ENCODE peak calls at places on chromosomes 1 and 21, in four cellular contexts. N is SJCRH30, A is SK-N-SH, L is dorsolateral prefrontal cortex. M is an unnamed sample.
A peak's percentile ranks its signal among the peaks of the same experiment; 100 is the strongest.

GRCh38 chr1:185693654-185694053 is 40.5 kb upstream of the HMCN1 start:
- DNase-seq in N (peak; percentile 5), A (no peak), L (no peak), M (no peak)

GRCh38 chr1:67355745-67356424 is 48.2 kb downstream of the IL12RB2 start:
- DNase-seq in N (no peak), A (no peak), L (no peak), M (peak; percentile 83)

GRCh38 chr1:155454096-155454495 is 108.5 kb downstream of the ASH1L start:
- DNase-seq in N (no peak), A (no peak), L (no peak), M (no peak)

GRCh38 chr1:227635596-227635995 is 72.2 kb downstream of the ZNF678 start:
- DNase-seq in N (no peak), A (no peak), L (no peak), M (no peak)

GRCh38 chr21:33578959-33579542 is 9.4 kb downstream of the DONSON start:
- DNase-seq in N (no peak), A (no peak), L (no peak), M (peak; percentile 55)

GRCh38 chr1:59071289-59071688 is 225.6 kb upstream of the FGGY start:
- DNase-seq in N (no peak), A (no peak), L (no peak), M (no peak)

GRCh38 chr1:31706384-31707058 is 2.7 kb upstream of the COL16A1 start:
- DNase-seq in N (no peak), A (peak; percentile 85), L (no peak), M (no peak)

GRCh38 chr1:43293896-43294760 is 6.7 kb upstream of the TIE1 start:
- DNase-seq in N (no peak), A (no peak), L (no peak), M (peak; percentile 40)

GRCh38 chr1:240310226-240310925 is 218.7 kb downstream of the FMN2 start:
- DNase-seq in N (no peak), A (no peak), L (no peak), M (peak; percentile 71)

GRCh38 chr1:41842282-41842681 is 76.4 kb downstream of the HIVEP3 start:
- DNase-seq in N (no peak), A (peak; percentile 22), L (no peak), M (no peak)

GRCh38 chr1:15384301-15384901 is 25.3 kb upstream of the EFHD2 start:
- DNase-seq in N (no peak), A (peak; percentile 75), L (peak; percentile 48), M (no peak)

GRCh38 chr21:25385912-25386474 is 221.3 kb downstream of the MRPL39 start:
- DNase-seq in N (peak; percentile 16), A (peak; percentile 47), L (peak; percentile 4), M (no peak)

GRCh38 chr1:25232866-25233784 is 823 bp upstream of the SYF2 start:
- DNase-seq in N (peak; percentile 88), A (peak; percentile 81), L (peak; percentile 45), M (no peak)

GRCh38 chr1:32893198-32894018 is 7.1 kb downstream of the HPCA start:
- DNase-seq in N (no peak), A (peak; percentile 68), L (peak; percentile 63), M (no peak)

GRCh38 chr1:32892368-32893197 is 6.3 kb downstream of the HPCA start:
- DNase-seq in N (no peak), A (peak; percentile 92), L (peak; percentile 79), M (no peak)

GRCh38 chr1:32895325-32896215 is 5.6 kb downstream of the TMEM54 start:
- DNase-seq in N (no peak), A (peak; percentile 30), L (no peak), M (no peak)

GRCh38 chr1:32894681-32895080 is 6.5 kb downstream of the TMEM54 start:
- DNase-seq in N (no peak), A (no peak), L (no peak), M (no peak)

GRCh38 chr1:32894019-32894600 is 7.1 kb downstream of the TMEM54 start:
- DNase-seq in N (no peak), A (peak; percentile 44), L (no peak), M (no peak)
- H3K4me3 ChIP-seq in N (no peak overlapping the region), A (no peak overlapping the region), L (no peak overlapping the region), M (no peak overlapping the region)

DNA sequence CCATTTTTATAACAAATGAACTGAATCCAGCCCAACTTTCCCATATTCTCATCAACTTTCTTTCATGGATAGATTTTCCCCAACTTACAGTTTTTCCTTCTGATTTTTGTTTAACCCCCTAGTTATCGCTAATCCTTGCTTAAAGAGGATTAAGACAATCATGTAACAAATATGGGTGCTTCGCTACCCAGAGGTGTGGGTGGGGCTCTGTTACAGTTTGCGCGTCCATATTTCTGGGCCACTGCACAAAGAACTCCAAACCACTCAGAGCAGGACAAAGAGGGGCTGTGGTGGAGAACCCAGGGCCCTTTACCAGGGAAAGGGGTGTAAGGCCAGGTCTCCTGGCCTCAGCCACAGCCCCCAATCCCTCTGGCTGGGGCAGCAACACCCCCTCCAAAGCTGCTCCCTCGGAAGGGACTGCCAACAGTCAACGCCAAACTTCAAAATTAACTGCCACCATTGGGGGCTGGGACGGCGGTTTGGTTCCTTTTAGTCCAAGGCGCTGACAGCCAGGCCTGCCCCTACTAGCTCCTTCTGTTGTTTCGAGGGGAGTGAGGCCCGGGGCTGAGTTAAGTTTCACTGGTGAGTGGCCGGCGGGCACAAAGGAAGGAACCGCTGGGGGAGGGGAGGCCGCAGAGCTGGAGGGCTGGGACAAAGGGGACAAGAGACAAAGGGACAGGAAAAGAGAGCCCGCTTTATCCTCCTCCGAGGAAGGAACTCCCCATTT is 27.9 kb downstream of the SSBP3 start:
- DNase-seq in N (no peak), A (no peak), L (no peak), M (no peak)
- H3K4me3 ChIP-seq in N (no peak overlapping the region), A (no peak overlapping the region), L (no peak overlapping the region), M (no peak overlapping the region)

DNA sequence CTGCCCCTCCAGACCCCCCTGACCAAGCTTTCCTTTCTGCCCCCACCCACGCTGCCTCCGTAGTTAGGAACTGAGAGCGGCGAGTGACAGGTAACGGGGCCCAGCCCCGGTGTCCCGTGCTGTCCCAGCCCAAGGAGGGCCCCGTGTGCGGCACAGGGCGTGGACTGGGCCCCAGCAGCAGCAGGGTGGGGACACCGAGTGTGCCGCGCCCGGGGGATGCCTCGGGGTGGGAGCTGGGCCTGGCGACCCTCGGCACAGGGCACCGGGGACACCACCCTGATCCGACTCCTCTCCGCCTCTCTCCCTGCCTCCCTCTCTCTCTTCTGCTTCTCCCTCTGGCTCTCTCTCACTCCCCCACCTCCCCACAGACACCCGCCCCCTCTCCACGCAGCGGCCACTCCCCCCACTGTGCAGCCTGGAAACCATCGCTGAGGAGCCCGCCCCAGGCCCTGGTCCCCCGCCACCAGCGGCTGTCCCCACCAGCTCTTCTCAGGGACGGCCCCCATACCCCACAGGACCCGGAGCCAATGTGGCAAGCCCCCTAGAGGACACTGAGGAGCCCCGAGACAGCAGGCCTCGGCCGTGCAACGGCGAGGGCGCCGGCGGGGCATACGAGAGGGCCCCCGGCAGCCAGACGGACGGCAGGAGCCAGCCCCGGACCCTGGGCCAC is 22.7 kb downstream of the PANK4 start:
- DNase-seq in N (peak; percentile 56), A (peak; percentile 68), L (no peak), M (no peak)
- H3K4me3 ChIP-seq in N (peak overlapping the region; percentile 50), A (no peak overlapping the region), L (no peak overlapping the region), M (no peak overlapping the region)

DNA sequence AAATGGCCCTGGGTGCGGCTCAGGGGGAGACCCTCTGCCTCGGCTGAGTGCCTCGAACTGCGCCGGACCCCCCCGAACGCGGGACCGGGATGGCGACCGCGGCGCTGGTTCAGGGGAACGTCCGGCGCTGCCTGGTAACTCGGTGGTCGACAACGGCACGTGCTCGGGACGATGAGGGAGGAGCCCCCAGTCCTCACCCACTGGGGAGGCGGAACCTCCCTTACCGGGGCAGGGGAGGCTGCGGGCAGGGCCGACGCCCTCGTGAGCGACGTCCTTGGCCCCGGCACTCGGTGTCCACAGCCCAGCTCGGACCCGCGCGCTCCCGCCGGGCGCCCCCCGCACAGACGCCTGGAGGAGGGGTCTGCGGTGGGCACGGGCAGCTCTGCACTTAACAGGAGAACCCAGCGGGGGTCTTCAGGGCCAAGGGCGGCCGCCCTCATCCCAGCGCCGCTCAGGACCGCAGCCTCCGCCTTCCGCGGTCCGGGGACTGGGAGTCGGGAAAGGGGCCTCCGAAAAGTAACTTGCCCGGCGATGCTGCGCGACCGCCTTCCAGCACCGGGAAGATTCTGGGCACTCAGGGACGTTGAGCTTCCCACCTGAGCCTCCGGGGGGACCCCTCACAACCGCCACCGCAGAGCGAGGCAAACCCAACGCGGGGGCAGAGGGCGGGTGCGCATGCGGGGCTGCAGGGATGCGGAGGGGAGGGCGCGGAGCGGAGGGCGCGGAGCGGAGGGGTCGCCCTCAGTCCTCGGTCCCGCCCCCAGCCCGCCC is 1.7 kb downstream of the HES4 start:
- DNase-seq in N (no peak), A (peak; percentile 56), L (no peak), M (no peak)
- H3K4me3 ChIP-seq in N (no peak overlapping the region), A (no peak overlapping the region), L (no peak overlapping the region), M (peak overlapping the region; percentile 85)

DNA sequence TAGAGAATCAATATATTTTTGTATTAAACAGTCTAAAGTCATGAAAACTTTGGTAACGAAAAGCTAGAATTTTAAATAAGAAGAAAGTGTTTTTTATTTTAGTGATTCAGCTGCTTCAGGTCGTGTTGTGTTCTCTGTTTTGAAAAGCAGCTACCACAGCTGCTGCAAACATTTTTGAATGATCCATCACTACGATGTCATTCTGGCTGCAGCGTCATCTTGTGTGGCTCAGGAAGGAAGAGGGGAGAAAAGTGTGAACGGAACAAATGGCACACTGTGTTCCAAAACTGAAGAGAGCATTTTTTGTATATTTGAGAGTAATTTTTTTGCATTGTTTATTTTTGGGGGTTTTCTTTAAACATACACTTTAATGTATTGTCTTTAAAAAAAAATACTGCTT is 323.0 kb upstream of the ADGRL2 start:
- DNase-seq in N (peak; percentile 40), A (no peak), L (no peak), M (no peak)
- H3K4me3 ChIP-seq in N (peak overlapping the region; percentile 36), A (no peak overlapping the region), L (no peak overlapping the region), M (no peak overlapping the region)

GRCh38 chr21:37673801-37674575 is 242.3 kb downstream of the KCNJ6 start:
- DNase-seq in N (no peak), A (no peak), L (no peak), M (no peak)

GRCh38 chr21:37671381-37671780 is 244.9 kb downstream of the KCNJ6 start:
- DNase-seq in N (no peak), A (no peak), L (no peak), M (no peak)

GRCh38 chr21:37670883-37671282 is 245.4 kb downstream of the KCNJ6 start:
- DNase-seq in N (no peak), A (no peak), L (no peak), M (no peak)

GRCh38 chr21:37677006-37677405 is 239.3 kb downstream of the KCNJ6 start:
- DNase-seq in N (no peak), A (no peak), L (peak; percentile 31), M (no peak)

DNA sequence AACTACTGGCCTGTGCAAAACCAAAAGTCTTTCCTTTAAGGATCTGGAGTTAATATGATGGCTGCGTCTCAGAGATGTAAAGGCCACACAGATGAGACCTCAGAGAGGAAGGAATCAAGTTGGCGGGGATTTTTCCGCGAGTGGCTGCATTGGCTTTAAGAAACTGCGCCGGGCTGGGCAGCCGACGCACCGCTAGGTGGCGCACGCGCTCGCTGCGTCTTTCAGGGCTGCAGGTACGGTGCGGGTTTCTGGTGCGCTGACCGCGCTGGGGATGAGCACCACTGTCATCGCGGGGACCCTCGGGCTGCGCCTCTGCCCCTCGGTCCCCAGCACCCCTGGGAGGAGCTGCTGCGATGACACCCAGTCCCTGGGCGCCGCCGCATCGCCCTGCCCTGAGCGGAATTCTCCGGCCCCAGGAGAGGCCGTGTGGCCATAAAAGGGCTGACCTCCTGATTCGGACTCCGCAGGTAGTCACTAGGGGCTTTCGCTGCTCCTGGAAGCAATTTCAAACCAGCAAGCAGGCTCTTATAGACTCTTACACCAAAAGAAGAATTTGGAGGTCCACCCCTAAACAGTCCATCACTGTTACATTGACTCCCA is 241.0 kb downstream of the KCNJ6 start:
- DNase-seq in N (no peak), A (peak; percentile 80), L (peak; percentile 79), M (no peak)
- H3K4me3 ChIP-seq in N (no peak overlapping the region), A (no peak overlapping the region), L (peak overlapping the region; percentile 48), M (no peak overlapping the region)

M was measured in BJ.